ENCODE peak calls at places on chromosome 15, in four cellular contexts. J, P, G and U are unnamed samples.

GRCh38 chr15:45715528-45715927 is 80.7 kb downstream of the SQOR start:
- DNase-seq in J (no peak), P (no peak), G (no peak), U (no peak)

GRCh38 chr15:51377038-51377761 is 35.7 kb downstream of the GLDN start:
- DNase-seq in J (no peak), P (no peak), G (no peak), U (no peak)

GRCh38 chr15:95068847-95069518 is 837.6 kb downstream of the MCTP2 start:
- DNase-seq in J (no peak), P (no peak), G (no peak), U (no peak)

GRCh38 chr15:69265347-69265955 is 33.3 kb upstream of the PAQR5 start:
- DNase-seq in J (no peak), P (no peak), G (no peak), U (peak; percentile 47)

GRCh38 chr15:25481208-25481862 is 42.5 kb upstream of the UBE3A start:
- DNase-seq in J (no peak), P (peak; percentile 63), G (no peak), U (no peak)

GRCh38 chr15:22808761-22809280 is 22.4 kb downstream of the NIPA1 start:
- DNase-seq in J (no peak), P (no peak), G (no peak), U (no peak)

GRCh38 chr15:78088773-78089080 is 3.6 kb upstream of the SH2D7 start:
- DNase-seq in J (no peak), P (no peak), G (no peak), U (peak; percentile 61)

GRCh38 chr15:62940755-62941361 is 101.7 kb upstream of the TPM1 start:
- DNase-seq in J (no peak), P (no peak), G (no peak), U (no peak)

GRCh38 chr15:45551691-45552090 is 29.1 kb upstream of the SLC30A4 start:
- DNase-seq in J (no peak), P (no peak), G (no peak), U (no peak)

DNA sequence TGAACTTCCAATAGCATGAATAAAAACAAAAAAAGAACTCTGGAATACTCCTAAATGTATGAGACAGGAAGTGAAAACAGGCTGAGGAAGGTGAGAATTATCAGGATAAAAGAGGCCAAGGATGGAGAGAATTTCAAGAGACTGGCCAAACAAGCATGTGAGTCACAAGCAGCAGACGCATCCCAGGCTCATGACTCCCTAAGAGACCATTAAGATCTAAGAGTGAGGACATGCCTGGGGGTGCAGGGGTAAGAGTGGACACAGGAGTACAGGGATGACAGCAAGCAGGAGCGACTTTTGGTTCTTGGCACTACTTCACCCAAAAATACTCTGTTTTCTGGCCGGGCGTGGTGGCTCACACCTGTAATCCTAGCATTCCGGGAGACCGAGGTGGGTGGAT is 7.1 kb downstream of the SCAMP2 start:
- DNase-seq in J (no peak), P (no peak), G (no peak), U (no peak)
- TF ChIP-seq ATF2 in J (no peak), P (no peak), G (no peak), U (no peak)

GRCh38 chr15:33737687-33738606 is 230.3 kb upstream of the CHRM5 start:
- DNase-seq in J (peak; percentile 58), P (peak; percentile 79), G (no peak), U (peak; percentile 25)
- H3K9ac ChIP-seq in J (no peak overlapping the region), P (no peak overlapping the region), G (no peak overlapping the region), U (no peak overlapping the region)

GRCh38 chr15:66720206-66721010 is 18.4 kb downstream of the SMAD6 start:
- DNase-seq in J (no peak), P (no peak), G (no peak), U (no peak)
- TF ChIP-seq ATF2 in J (no peak), P (no peak), G (no peak), U (no peak)

GRCh38 chr15:90191795-90192494 is 9.2 kb upstream of the SEMA4B start:
- DNase-seq in J (peak; percentile 80), P (no peak), G (peak; percentile 70), U (peak; percentile 90)

GRCh38 chr15:90191344-90191687 is 9.8 kb upstream of the SEMA4B start:
- DNase-seq in J (no peak), P (no peak), G (no peak), U (no peak)

GRCh38 chr15:90188914-90189748 is 12.0 kb upstream of the SEMA4B start:
- DNase-seq in J (no peak), P (no peak), G (no peak), U (no peak)

GRCh38 chr15:90189781-90190467 is 11.2 kb upstream of the SEMA4B start:
- DNase-seq in J (peak; percentile 38), P (no peak), G (no peak), U (no peak)

DNA sequence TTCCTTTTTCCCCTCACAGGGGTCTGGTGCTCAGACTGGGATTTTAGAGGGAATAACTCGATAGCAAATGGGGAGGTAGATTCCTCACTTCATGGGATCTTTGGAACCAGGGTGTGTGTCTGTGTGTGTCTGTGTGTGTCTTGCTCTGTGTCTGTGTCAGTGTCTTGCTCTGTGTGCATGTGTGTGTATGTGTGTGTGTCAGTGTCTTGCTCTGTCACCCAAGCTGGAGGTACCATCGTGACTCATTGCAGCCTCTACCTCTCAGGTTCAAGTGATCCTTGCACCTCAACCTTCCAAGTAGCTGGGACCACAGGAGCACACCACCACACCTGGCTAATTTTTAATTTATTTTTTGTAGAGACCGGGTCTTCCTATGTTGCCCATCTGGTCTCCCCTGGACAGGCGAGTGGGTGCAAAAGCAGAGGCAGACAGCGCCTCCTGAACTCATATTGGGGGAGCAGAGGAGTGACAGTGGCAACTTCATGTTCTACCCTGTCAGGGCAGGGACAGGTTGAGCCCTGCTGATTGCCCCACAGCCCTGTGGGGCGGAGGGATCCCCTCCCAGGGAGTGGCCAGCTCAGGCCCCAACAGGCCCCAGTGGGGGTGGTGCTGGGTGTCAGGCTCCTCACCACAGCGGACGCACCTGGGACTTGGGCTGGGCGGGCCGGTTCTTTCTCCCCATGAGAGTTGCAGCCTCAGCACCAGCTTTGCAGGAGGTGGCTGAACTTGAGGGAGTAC is 10.4 kb upstream of the SEMA4B start:
- DNase-seq in J (peak; percentile 65), P (no peak), G (no peak), U (no peak)
- H3K9ac ChIP-seq in J (peak overlapping the region; percentile 80), P (no peak overlapping the region), G (no peak overlapping the region), U (peak overlapping the region; percentile 24)

DNA sequence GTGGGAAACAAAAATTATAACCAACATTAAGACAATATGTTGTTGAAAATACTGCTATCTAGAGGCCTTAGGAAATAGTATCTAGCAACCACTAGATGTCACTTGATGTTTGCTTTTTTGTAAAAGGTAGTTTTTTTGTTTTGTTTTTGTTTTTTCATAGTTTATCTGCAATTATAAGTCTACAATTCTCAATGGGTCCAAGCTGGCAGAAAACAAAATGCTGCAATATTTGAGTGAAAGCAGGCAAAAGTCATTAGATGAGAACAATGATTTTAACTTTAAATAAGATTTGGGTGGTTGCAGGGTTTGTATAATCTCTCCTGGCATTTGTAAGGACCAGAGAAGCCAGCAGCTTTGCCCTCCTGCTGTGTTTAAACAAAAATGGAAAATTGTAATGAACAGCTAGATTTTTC is 27.0 kb downstream of the DUT start:
- DNase-seq in J (no peak), P (no peak), G (no peak), U (no peak)
- TF ChIP-seq ATF2 in J (no peak), P (no peak), G (no peak), U (no peak)

GRCh38 chr15:74565381-74566085 is 24.5 kb downstream of the ARID3B start:
- DNase-seq in J (no peak), P (no peak), G (no peak), U (no peak)
- H3K9ac ChIP-seq in J (no peak overlapping the region), P (no peak overlapping the region), G (no peak overlapping the region), U (no peak overlapping the region)